ENCODE peak calls at places on chromosome 12, in ten cellular contexts. F, H, P, I, X, N, U, V, Z and D are unnamed samples.

GRCh38 chr12:51801027-51801426 is 47.5 kb downstream of the FIGNL2 start:
- DNase-seq in X (no peak), F (no peak), N (no peak), V (no peak), Z (no peak), U (no peak), H (no peak), I (no peak), P (no peak), D (no peak)

GRCh38 chr12:123494124-123494843 is 36.3 kb downstream of the SNRNP35 start:
- DNase-seq in H (no peak), V (no peak), P (peak), U (no peak), N (no peak), I (no peak), Z (no peak), X (no peak), F (no peak), D (no peak)

GRCh38 chr12:10563966-10564365 is 49.4 kb downstream of the MAGOHB start:
- DNase-seq in H (peak), F (no peak), I (no peak), Z (no peak), P (no peak), X (peak), U (no peak), N (no peak), V (no peak), D (no peak)

GRCh38 chr12:124077730-124078129 is 104.7 kb downstream of the ZNF664 start:
- DNase-seq in U (peak), F (no peak), X (no peak), I (no peak), Z (no peak), V (no peak), H (no peak), N (no peak), P (no peak), D (no peak)

GRCh38 chr12:41140117-41140516 is 48.0 kb upstream of the PDZRN4 start:
- DNase-seq in V (no peak), F (no peak), N (no peak), Z (no peak), U (no peak), I (no peak), H (no peak), P (no peak), X (no peak), D (no peak)

GRCh38 chr12:43208627-43209026 is 343.4 kb downstream of the ADAMTS20 start:
- DNase-seq in U (no peak), N (no peak), V (no peak), F (no peak), I (no peak), X (peak), P (no peak), H (no peak), Z (no peak), D (no peak)

GRCh38 chr12:78568326-78569020 is 296.1 kb upstream of the SYT1 start:
- DNase-seq in U (no peak), Z (no peak), X (no peak), P (no peak), I (no peak), F (no peak), N (no peak), H (no peak), V (no peak), D (no peak)

GRCh38 chr12:3186546-3187237 is 109.5 kb downstream of the TSPAN9 start:
- DNase-seq in Z (no peak), X (no peak), U (no peak), H (no peak), F (no peak), V (no peak), I (no peak), P (no peak), N (no peak), D (no peak)

GRCh38 chr12:9668141-9669018 is 1.1 kb upstream of the CLEC2D start:
- DNase-seq in U (no peak), H (peak), I (peak), V (no peak), Z (no peak), N (no peak), F (no peak), X (peak), P (no peak), D (no peak)

GRCh38 chr12:121467638-121468403 is 67.9 kb downstream of the RNF34 start:
- DNase-seq in N (peak), F (peak), X (no peak), V (no peak), H (no peak), I (peak), Z (peak), U (peak), P (peak), D (no peak)

GRCh38 chr12:52246720-52247621 is 13.9 kb downstream of the KRT7 start:
- DNase-seq in F (peak), P (no peak), N (no peak), H (no peak), V (no peak), Z (no peak), I (no peak), U (no peak), X (no peak), D (no peak)

GRCh38 chr12:23855813-23856212 is 93.7 kb downstream of the SOX5 start:
- DNase-seq in I (no peak), V (no peak), X (no peak), H (no peak), F (no peak), Z (no peak), N (no peak), U (no peak), P (no peak), D (no peak)
- TF ChIP-seq CTCF in I (no peak), V (no peak), X (no peak), H (no peak), F (no peak), Z (no peak), N (no peak), U (no peak), P (no peak), D (no peak)

GRCh38 chr12:14280921-14281320 is 84.6 kb upstream of the ATF7IP start:
- DNase-seq in Z (no peak), X (no peak), F (no peak), U (no peak), I (no peak), V (no peak), P (no peak), H (no peak), N (no peak), D (no peak)

GRCh38 chr12:14283489-14284144 is 81.9 kb upstream of the ATF7IP start:
- DNase-seq in N (no peak), F (no peak), X (no peak), V (no peak), P (no peak), U (no peak), H (no peak), I (no peak), Z (no peak), D (no peak)

GRCh38 chr12:14281539-14281938 is 83.9 kb upstream of the ATF7IP start:
- DNase-seq in P (no peak), F (no peak), X (no peak), H (no peak), V (no peak), Z (no peak), N (no peak), U (no peak), I (no peak), D (no peak)

GRCh38 chr12:14279845-14280244 is 85.6 kb upstream of the ATF7IP start:
- DNase-seq in Z (no peak), I (no peak), X (no peak), N (no peak), H (no peak), P (no peak), U (no peak), F (no peak), V (no peak), D (no peak)

GRCh38 chr12:14284189-14284722 is 81.2 kb upstream of the ATF7IP start:
- DNase-seq in V (peak), P (no peak), N (peak), X (peak), F (no peak), H (peak), I (peak), U (no peak), Z (no peak), D (no peak)
- TF ChIP-seq CTCF in V (no peak), P (no peak), N (no peak), X (no peak), F (no peak), H (no peak), I (no peak), U (no peak), Z (peak), D (no peak)

GRCh38 chr12:93763746-93764147 is 86.6 kb downstream of the CRADD start:
- DNase-seq in I (no peak), H (no peak), P (no peak), N (no peak), U (no peak), X (no peak), Z (no peak), V (no peak), F (no peak), D (no peak)
- TF ChIP-seq CTCF in I (no peak), H (no peak), P (no peak), N (no peak), U (no peak), X (no peak), Z (no peak), V (no peak), F (peak), D (no peak)

GRCh38 chr12:12812605-12813119 is 484 bp upstream of the DDX47 start:
- DNase-seq in H (no peak), X (no peak), F (no peak), Z (no peak), U (no peak), I (no peak), N (no peak), V (no peak), P (no peak), D (no peak)
- TF ChIP-seq CTCF in H (no peak), X (no peak), F (no peak), Z (no peak), U (no peak), I (no peak), N (no peak), V (no peak), P (no peak), D (no peak)

GRCh38 chr12:108772247-108772646 is 40.9 kb upstream of the CORO1C start:
- DNase-seq in F (no peak), I (no peak), H (no peak), P (no peak), Z (no peak), X (no peak), V (peak), U (no peak), N (no peak), D (no peak)

GRCh38 chr12:108770963-108771362 is 39.6 kb upstream of the CORO1C start:
- DNase-seq in P (no peak), N (no peak), Z (no peak), F (no peak), V (no peak), I (no peak), U (no peak), X (no peak), H (no peak), D (no peak)

GRCh38 chr12:108772896-108773797 is 41.8 kb upstream of the CORO1C start:
- DNase-seq in V (no peak), N (no peak), P (no peak), Z (no peak), H (no peak), X (no peak), U (no peak), F (no peak), I (no peak), D (no peak)

GRCh38 chr12:108777156-108777555 is 45.8 kb upstream of the CORO1C start:
- DNase-seq in I (no peak), Z (no peak), N (no peak), F (no peak), V (no peak), H (no peak), X (no peak), P (no peak), U (no peak), D (no peak)

DNA sequence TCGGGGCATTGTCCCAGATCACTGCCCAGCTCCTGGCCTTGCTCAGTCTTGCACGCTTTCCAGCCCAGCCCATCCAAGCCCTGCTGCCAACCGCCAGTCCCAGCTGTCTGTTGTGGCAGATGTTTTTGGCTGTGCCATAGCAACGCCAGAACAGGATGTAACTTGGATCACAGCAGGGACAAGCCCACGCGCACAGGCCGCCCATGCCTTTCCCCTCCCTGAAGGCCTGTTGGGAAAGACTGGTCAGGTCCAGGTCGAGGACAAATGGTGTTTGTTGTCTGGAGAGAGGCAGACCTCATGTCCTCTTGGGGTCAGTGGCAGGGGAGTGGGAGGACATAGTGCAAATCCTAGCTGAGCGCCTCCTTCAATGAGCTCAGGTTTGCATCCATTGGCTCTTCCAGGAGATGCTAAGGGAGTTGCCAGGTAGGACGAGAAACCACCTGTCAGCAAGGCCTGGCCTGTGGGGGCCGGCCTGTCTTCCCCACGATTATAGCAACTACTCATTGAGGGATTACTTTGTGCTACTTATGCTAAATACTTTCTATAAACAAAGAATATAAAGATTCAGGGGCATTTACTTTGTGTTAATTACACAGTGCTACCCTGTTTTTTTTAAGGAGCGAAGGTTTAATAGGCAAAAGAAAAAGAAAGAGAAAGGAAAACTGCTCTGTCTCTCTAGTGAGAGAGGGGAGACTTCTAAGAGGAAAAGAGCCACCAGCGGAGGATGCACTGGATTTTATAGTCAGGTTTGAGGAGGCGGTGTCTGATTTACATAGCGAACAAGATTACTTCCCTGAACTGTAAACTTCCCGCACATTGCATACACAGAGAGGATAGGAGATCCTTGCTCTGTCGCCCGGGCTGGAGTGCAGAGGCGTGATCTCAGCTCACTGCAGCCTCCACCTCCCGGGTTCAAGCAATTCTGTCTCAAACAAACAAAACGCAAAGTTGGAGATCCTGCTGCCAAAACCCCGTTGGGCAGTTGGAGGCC is 42.8 kb upstream of the CORO1C start:
- DNase-seq in V (peak), F (peak), U (peak), H (peak), N (peak), P (peak), X (peak), Z (peak), I (peak), D (no peak)
- TF ChIP-seq CTCF in V (no peak), F (no peak), U (no peak), H (no peak), N (no peak), P (no peak), X (no peak), Z (no peak), I (no peak), D (no peak)

DNA sequence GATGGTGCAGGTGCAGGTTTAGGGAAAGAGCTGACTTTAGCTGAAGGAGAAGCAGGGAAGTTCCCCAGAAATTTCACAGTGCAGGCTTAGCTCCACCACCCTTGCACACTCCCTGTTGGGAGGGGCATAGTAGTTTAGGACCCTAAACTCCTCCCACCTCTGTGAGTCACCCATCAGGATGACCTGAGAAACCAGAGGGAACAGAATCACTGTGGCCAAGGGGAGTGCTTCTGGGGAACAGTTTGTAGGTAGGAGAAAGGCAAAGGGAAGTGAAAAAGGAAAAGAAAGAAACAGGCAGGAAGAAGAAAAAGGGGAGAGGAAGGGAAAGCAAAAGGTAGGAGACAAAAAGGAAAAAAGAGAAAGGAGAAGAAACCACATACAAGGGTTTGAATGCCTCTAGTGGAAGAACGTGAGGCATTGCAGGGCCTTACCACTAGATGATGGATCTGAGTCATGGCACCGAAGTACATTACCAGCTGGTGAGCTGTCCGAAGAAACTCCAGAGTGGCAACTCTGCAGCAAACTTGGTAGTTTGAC is 404.2 kb downstream of the SLC6A15 start:
- DNase-seq in V (no peak), Z (no peak), I (peak), P (no peak), H (peak), U (no peak), X (peak), N (no peak), F (peak), D (no peak)
- TF ChIP-seq CTCF in V (no peak), Z (peak), I (peak), P (peak), H (peak), U (peak), X (peak), N (no peak), F (no peak), D (peak)